ENCODE peak calls at places on chromosomes 3 and 15, in eight cellular contexts. T is CD4-positive, alpha-beta T cell; J is stimulated activated CD8-positive, alpha-beta memory T cell treated with anti-CD3 and anti-CD28 coated beads, Interleukin-7, amount 100 ng/mL, for 1 hour; S is kidney tubule cell; H is left ventricle myocardium superior; V is mesendoderm; W is WTC11; Q is non-pigmented ciliary epithelial cell. E is an unnamed sample.

GRCh38 chr3:150899141-150899540 is 6.1 kb downstream of the MINDY4B start:
- DNase-seq in T (no peak), J (no peak), S (no peak), H (no peak), V (no peak), W (no peak), Q (no peak), E (no peak)

GRCh38 chr3:156474560-156475389 is 80.1 kb downstream of the SSR3 start:
- DNase-seq in T (no peak), J (no peak), S (no peak), H (no peak), V (peak), W (peak), Q (no peak), E (peak)

GRCh38 chr3:127480196-127480933 is 110.2 kb downstream of the TPRA1 start:
- DNase-seq in T (no peak), J (no peak), S (no peak), H (no peak), V (no peak), W (no peak), Q (no peak), E (no peak)

GRCh38 chr15:78811124-78811824 is at the start of gene ADAMTS7:
- DNase-seq in T (peak), J (peak), S (peak), H (peak), V (peak), W (peak), Q (no peak), E (peak)

GRCh38 chr15:69692342-69692741 is 239.7 kb downstream of the RPLP1 start:
- DNase-seq in T (no peak), J (no peak), S (no peak), H (no peak), V (no peak), W (no peak), Q (no peak), E (no peak)

GRCh38 chr3:117080899-117081298 is 371.3 kb downstream of the TUSC7 start:
- DNase-seq in T (no peak), J (no peak), S (peak), H (no peak), V (peak), W (no peak), Q (no peak), E (no peak)

GRCh38 chr3:185932213-185932612 is 5.6 kb downstream of the TRA2B start:
- DNase-seq in T (no peak), J (no peak), S (no peak), H (no peak), V (no peak), W (no peak), Q (no peak), E (no peak)

GRCh38 chr3:133488785-133489367 is 84.6 kb upstream of the CDV3 start:
- DNase-seq in T (no peak), J (no peak), S (peak), H (no peak), V (peak), W (no peak), Q (peak), E (peak)

GRCh38 chr3:129211772-129212171 is 28.1 kb upstream of the CNBP start:
- DNase-seq in T (no peak), J (no peak), S (peak), H (peak), V (peak), W (no peak), Q (peak), E (peak)

GRCh38 chr3:131285456-131285855 is 96.1 kb upstream of the NUDT16 start:
- DNase-seq in T (no peak), J (no peak), S (no peak), H (no peak), V (no peak), W (no peak), Q (no peak), E (no peak)

GRCh38 chr3:157103280-157103679 is 56.7 kb downstream of the CCNL1 start:
- DNase-seq in T (no peak), J (no peak), S (no peak), H (no peak), V (no peak), W (no peak), Q (no peak), E (no peak)

GRCh38 chr15:50813865-50814264 is 48.4 kb upstream of the SPPL2A start:
- DNase-seq in T (no peak), J (no peak), S (no peak), H (no peak), V (no peak), W (no peak), Q (no peak), E (no peak)

GRCh38 chr3:194218646-194219453 is 82.9 kb downstream of the HES1 start:
- DNase-seq in T (no peak), J (no peak), S (no peak), H (no peak), V (no peak), W (no peak), Q (no peak), E (no peak)

GRCh38 chr3:184568918-184569829 is 7.6 kb downstream of the EPHB3 start:
- DNase-seq in T (no peak), J (no peak), S (peak), H (peak), V (peak), W (peak), Q (peak), E (peak)

GRCh38 chr3:39193391-39193790 is 996 bp upstream of the XIRP1 start:
- DNase-seq in T (no peak), J (no peak), S (peak), H (peak), V (peak), W (no peak), Q (no peak), E (no peak)

GRCh38 chr3:85781806-85782205 is 823.0 kb downstream of the CADM2 start:
- DNase-seq in T (no peak), J (no peak), S (no peak), H (no peak), V (no peak), W (no peak), Q (no peak), E (no peak)

GRCh38 chr3:52210550-52211046 is 12.6 kb downstream of the ALAS1 start:
- DNase-seq in T (no peak), J (no peak), S (no peak), H (no peak), V (no peak), W (no peak), Q (no peak), E (no peak)

GRCh38 chr3:60573494-60573893 is 677.8 kb downstream of the FHIT start:
- DNase-seq in T (no peak), J (no peak), S (peak), H (no peak), V (no peak), W (no peak), Q (no peak), E (no peak)

GRCh38 chr15:76773234-76773633 is 131.9 kb downstream of the SCAPER start:
- DNase-seq in T (no peak), J (no peak), S (no peak), H (no peak), V (no peak), W (no peak), Q (no peak), E (no peak)

GRCh38 chr3:48436477-48436787 is 3.5 kb downstream of the CCDC51 start:
- DNase-seq in T (no peak), J (no peak), S (no peak), H (no peak), V (no peak), W (no peak), Q (no peak), E (no peak)

GRCh38 chr3:99250821-99251355 is 349.4 kb upstream of the DCBLD2 start:
- DNase-seq in T (no peak), J (no peak), S (no peak), H (peak), V (no peak), W (no peak), Q (no peak), E (no peak)

GRCh38 chr15:41417418-41417811 is 520 bp downstream of the RTF1 start:
- DNase-seq in T (no peak), J (no peak), S (peak), H (no peak), V (peak), W (no peak), Q (no peak), E (peak)

GRCh38 chr15:73346735-73347312 is 21.9 kb downstream of the HCN4 start:
- DNase-seq in T (peak), J (peak), S (peak), H (peak), V (peak), W (peak), Q (no peak), E (peak)

GRCh38 chr3:130480736-130481135 is 36.2 kb upstream of the COL6A6 start:
- DNase-seq in T (no peak), J (no peak), S (peak), H (peak), V (peak), W (peak), Q (peak), E (peak)

GRCh38 chr3:4524423-4524769 is 31.2 kb downstream of the ITPR1 start:
- DNase-seq in T (no peak), J (no peak), S (no peak), H (peak), V (no peak), W (no peak), Q (no peak), E (no peak)

GRCh38 chr3:98945006-98945626 is 43.6 kb upstream of the DCBLD2 start:
- DNase-seq in T (no peak), J (no peak), S (no peak), H (no peak), V (no peak), W (no peak), Q (no peak), E (no peak)

GRCh38 chr15:73330206-73331051 is 38.3 kb downstream of the HCN4 start:
- DNase-seq in T (no peak), J (no peak), S (no peak), H (peak), V (peak), W (peak), Q (no peak), E (no peak)

E was measured in left kidney.